ENCODE peak calls at places on chromosomes 1 and 21, in four cellular contexts. O is CD4-positive, alpha-beta T cell; B is colonic mucosa; Z is suprapubic skin. Q is an unnamed sample.

GRCh38 chr1:185971688-185972087 is 237.5 kb downstream of the HMCN1 start:
- DNase-seq in B (no peak), Z (no peak), O (no peak), Q (no peak)

GRCh38 chr1:220458936-220459335 is 69.0 kb upstream of the MARK1 start:
- DNase-seq in O (no peak), B (no peak), Z (no peak), Q (no peak)

GRCh38 chr21:46033410-46034404 is 52.1 kb downstream of the COL6A1 start:
- DNase-seq in B (no peak), O (no peak), Z (no peak), Q (peak; percentile 83)

GRCh38 chr1:206833741-206834140 is 31.7 kb upstream of the IL20 start:
- DNase-seq in Z (no peak), O (no peak), B (peak; percentile 57), Q (no peak)

GRCh38 chr21:40041446-40041845 is 174.2 kb downstream of the PCP4 start:
- DNase-seq in O (no peak), Z (no peak), B (no peak), Q (peak; percentile 25)

GRCh38 chr1:225697437-225697836 is 44.5 kb upstream of the ENAH start:
- DNase-seq in Z (no peak), B (no peak), O (no peak), Q (no peak)

GRCh38 chr1:117392776-117393175 is 25.5 kb downstream of the MAN1A2 start:
- DNase-seq in Z (no peak), B (no peak), O (no peak), Q (no peak)

GRCh38 chr1:19734056-19734455 is 65.7 kb downstream of the TMCO4 start:
- DNase-seq in O (no peak), B (no peak), Z (no peak), Q (no peak)

GRCh38 chr1:23198373-23198772 is 18.9 kb downstream of the HTR1D start:
- DNase-seq in O (no peak), Z (no peak), B (no peak), Q (no peak)

GRCh38 chr1:203120325-203121138 is 7.0 kb upstream of the ADORA1 start:
- DNase-seq in B (no peak), O (no peak), Z (peak; percentile 66), Q (peak; percentile 62)

GRCh38 chr1:171438441-171438840 is 46.9 kb upstream of the PRRC2C start:
- DNase-seq in Z (no peak), B (peak; percentile 24), O (no peak), Q (no peak)

GRCh38 chr1:87348346-87349019 is 19.8 kb downstream of the LMO4 start:
- DNase-seq in O (no peak), Z (no peak), B (no peak), Q (no peak)

GRCh38 chr1:175978926-175979325 is 228.2 kb downstream of the COP1 start:
- DNase-seq in Z (no peak), O (no peak), B (no peak), Q (no peak)

GRCh38 chr1:235403598-235403997 is 36.4 kb downstream of the TBCE start:
- DNase-seq in B (no peak), O (no peak), Z (no peak), Q (no peak)

GRCh38 chr1:91891969-91892368 is 6.0 kb upstream of the TGFBR3 start:
- DNase-seq in Z (no peak), O (no peak), B (no peak), Q (no peak)

GRCh38 chr21:36589352-36589971 is 109.5 kb upstream of the SIM2 start:
- DNase-seq in Z (no peak), O (no peak), B (peak; percentile 39), Q (no peak)

GRCh38 chr21:36437745-36438128 is 42.2 kb downstream of the CLDN14 start:
- DNase-seq in Z (no peak), B (no peak), O (no peak), Q (no peak)

GRCh38 chr1:24393892-24394291 is 19.7 kb downstream of the STPG1 start:
- DNase-seq in Z (peak; percentile 44), B (peak; percentile 7), O (no peak), Q (no peak)

GRCh38 chr1:45344491-45344890 is 4.3 kb upstream of the MUTYH start:
- DNase-seq in O (no peak), Z (no peak), B (no peak), Q (no peak)

GRCh38 chr1:186303911-186304310 is 71.1 kb downstream of the TPR start:
- DNase-seq in B (no peak), Z (no peak), O (peak; percentile 24), Q (no peak)

GRCh38 chr1:107689157-107689556 is 275.8 kb downstream of the VAV3 start:
- DNase-seq in B (peak; percentile 38), O (no peak), Z (no peak), Q (no peak)

GRCh38 chr1:97186381-97186780 is 464.8 kb downstream of the PTBP2 start:
- DNase-seq in Z (no peak), B (no peak), O (no peak), Q (no peak)
- TF ChIP-seq CTCF in Z (no peak), B (no peak), O (no peak), Q (peak; percentile 25)

GRCh38 chr1:59315529-59316433 is 18.9 kb downstream of the FGGY start:
- DNase-seq in O (no peak), B (no peak), Z (no peak), Q (no peak)

GRCh38 chr1:59317343-59317742 is 20.4 kb downstream of the FGGY start:
- DNase-seq in O (no peak), B (no peak), Z (no peak), Q (no peak)

GRCh38 chr1:59317780-59318179 is 20.9 kb downstream of the FGGY start:
- DNase-seq in O (no peak), B (no peak), Z (no peak), Q (no peak)

GRCh38 chr1:59316497-59317128 is 19.7 kb downstream of the FGGY start:
- DNase-seq in B (no peak), Z (no peak), O (no peak), Q (no peak)

DNA sequence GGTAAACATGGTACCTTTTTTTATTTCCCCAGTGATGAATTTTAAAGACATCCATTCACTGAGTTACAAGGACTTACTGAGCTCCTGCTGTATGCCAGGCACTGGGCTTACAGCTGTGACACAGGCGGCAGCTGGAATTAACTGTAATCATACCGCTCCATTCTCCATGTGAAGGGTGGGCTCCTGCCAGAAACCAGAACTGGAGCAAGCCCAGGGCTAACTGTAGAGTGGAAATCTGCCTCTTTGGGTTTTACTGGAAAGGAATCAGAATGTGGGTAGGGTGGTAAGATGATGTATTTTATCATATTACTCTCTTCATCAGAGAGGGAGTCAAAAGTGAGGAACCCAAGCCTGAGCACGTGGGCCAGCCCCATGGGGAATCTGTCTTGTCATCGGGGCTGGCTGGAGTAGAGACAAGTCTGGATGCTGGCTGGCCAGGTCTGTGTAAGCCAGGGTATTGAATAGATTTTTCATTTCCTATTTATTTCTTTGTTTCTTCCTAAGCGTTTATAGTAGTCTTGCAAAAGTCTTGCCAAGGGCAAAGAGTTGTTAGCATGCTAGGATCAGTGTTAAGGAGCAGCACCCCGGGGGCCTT is 21.5 kb downstream of the FGGY start:
- DNase-seq in B (no peak), O (no peak), Z (no peak), Q (no peak)
- TF ChIP-seq CTCF in B (no peak), O (no peak), Z (no peak), Q (no peak)

DNA sequence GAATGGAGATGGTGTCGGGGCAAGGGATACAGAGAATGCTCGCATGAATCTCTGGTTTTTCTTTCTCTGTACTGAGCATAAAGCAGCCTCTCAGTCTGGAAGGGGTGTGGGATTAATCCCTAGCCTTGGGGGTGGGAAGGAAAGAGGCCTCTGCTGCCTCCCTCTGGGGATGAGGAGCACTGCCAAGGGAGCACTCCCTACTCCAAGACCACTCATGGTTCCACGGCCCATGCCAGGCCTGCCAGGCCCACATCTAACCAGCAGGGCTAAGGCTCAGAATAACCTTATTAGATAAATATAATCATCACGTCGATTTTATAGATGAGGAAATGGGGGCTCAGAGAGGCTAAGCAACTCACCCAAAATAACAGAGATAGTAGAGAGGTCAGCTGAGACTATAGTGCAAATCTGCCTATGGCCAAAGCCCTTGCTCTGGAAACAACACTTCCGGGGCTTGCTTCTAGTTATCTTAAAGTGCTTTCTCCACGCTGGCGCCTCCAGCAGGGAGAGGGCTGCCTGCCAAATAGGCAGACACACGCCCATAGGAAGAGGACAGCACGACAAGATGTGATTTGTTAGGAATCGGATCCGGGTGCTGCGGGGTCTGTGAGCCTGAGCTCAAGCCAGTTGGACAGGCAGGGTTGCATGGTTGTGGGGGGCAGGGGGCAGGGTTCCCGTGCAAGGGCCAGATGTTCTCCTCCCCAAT is 522 bp downstream of the TEX35 start:
- DNase-seq in B (peak; percentile 42), O (no peak), Z (no peak), Q (no peak)
- TF ChIP-seq CTCF in B (no peak), O (no peak), Z (no peak), Q (no peak)

DNA sequence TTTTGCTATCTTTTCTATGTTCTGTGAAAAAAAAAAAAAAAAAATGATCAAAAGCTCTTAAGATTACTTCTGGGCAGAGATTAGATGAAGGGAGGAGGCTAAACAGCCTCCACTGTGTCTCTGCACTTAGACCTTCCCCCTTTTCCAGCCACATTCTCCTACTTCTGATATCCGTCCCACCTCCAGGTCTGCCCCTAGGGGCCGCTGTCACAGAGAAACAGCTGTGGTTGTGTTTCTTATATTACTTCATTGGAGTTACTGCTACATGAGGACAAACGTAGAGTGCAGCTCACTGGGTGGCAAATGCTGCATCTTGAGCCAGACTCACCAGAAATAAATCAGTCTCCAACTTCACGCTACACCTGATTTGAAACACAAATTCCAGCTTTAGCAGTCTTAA is 125.4 kb upstream of the PTBP2 start:
- DNase-seq in O (no peak), Z (no peak), B (no peak), Q (no peak)
- TF ChIP-seq CTCF in O (no peak), Z (no peak), B (peak; percentile 21), Q (peak; percentile 53)

GRCh38 chr1:27716262-27716895 is 9.4 kb upstream of the FAM76A start:
- DNase-seq in O (no peak), Z (no peak), B (no peak), Q (no peak)
- TF ChIP-seq CTCF in O (no peak), Z (no peak), B (no peak), Q (no peak)

GRCh38 chr1:42848823-42849537 is 2.6 kb downstream of the ZNF691 start:
- DNase-seq in O (no peak), Z (no peak), B (no peak), Q (no peak)

GRCh38 chr1:42846257-42847110 is at the start of gene ZNF691:
- DNase-seq in O (peak; percentile 85), Z (peak; percentile 96), B (peak; percentile 93), Q (peak; percentile 97)

GRCh38 chr1:42845866-42846256 is 552 bp upstream of the ZNF691 start:
- DNase-seq in B (no peak), O (no peak), Z (no peak), Q (no peak)

GRCh38 chr1:42847721-42848470 is 1.5 kb downstream of the ZNF691 start:
- DNase-seq in Z (no peak), O (no peak), B (no peak), Q (no peak)

GRCh38 chr1:42847111-42847580 is 733 bp downstream of the ZNF691 start:
- DNase-seq in Z (no peak), O (no peak), B (no peak), Q (no peak)
- TF ChIP-seq CTCF in Z (no peak), O (no peak), B (no peak), Q (no peak)

Q was measured in osteocyte.